ENCODE peak calls at places on chromosomes 7 and 10, in five cellular contexts. O is left cardiac atrium, M is fibroblast of pulmonary artery, I is HTR-8/SVneo, B is NCI-H1105 treated with DMSO at 0.1 percent for 48 hours. X is an unnamed sample.

GRCh38 chr7:47490501-47491265 is 91.2 kb downstream of the TNS3 start:
- DNase-seq in B (no peak), M (no peak), O (peak; percentile 9), I (no peak), X (no peak)

GRCh38 chr10:5944389-5945202 is 32.7 kb downstream of the IL15RA start:
- DNase-seq in M (peak; percentile 100), O (peak; percentile 91), B (no peak), I (peak; percentile 78), X (peak; percentile 95)

GRCh38 chr10:79274279-79275104 is 72.8 kb upstream of the PPIF start:
- DNase-seq in O (peak; percentile 87), B (no peak), I (no peak), M (peak; percentile 23), X (peak; percentile 81)

GRCh38 chr7:103951311-103951710 is 38.1 kb downstream of the RELN start:
- DNase-seq in M (no peak), I (no peak), O (no peak), B (no peak), X (no peak)

GRCh38 chr7:129970816-129971215 is 18.1 kb upstream of the UBE2H start:
- DNase-seq in O (no peak), B (no peak), M (no peak), I (no peak), X (no peak)

GRCh38 chr10:30028006-30028441 is 31.4 kb downstream of the JCAD start:
- DNase-seq in O (peak; percentile 84), B (no peak), I (no peak), M (peak; percentile 51), X (no peak)

GRCh38 chr7:80781561-80781979 is 137.3 kb downstream of the SEMA3C start:
- DNase-seq in I (peak; percentile 41), M (peak; percentile 95), O (peak; percentile 34), B (peak; percentile 49), X (no peak)

GRCh38 chr7:135342887-135343286 is 109.2 kb downstream of the STRA8 start:
- DNase-seq in I (no peak), B (peak; percentile 87), M (no peak), O (peak; percentile 74), X (no peak)

GRCh38 chr7:7424151-7424873 is 111.4 kb downstream of the COL28A1 start:
- DNase-seq in B (peak; percentile 79), O (peak; percentile 46), M (peak; percentile 78), I (peak; percentile 79), X (peak; percentile 39)

GRCh38 chr10:13890233-13890616 is 303.5 kb downstream of the PRPF18 start:
- DNase-seq in M (peak; percentile 49), I (no peak), O (no peak), B (no peak), X (peak; percentile 32)

X was measured in hepatic stellate cell.